ENCODE peak calls at places on chromosomes 5 and 9, in eight cellular contexts. R is brain microvascular endothelial cell, O is DMS79, D is COR-L47, Q is left lung, I is fibroblast of pulmonary artery, T is midbrain, V is HFFc6. H is an unnamed sample.

GRCh38 chr5:97534166-97534565 is 351.1 kb upstream of the RIOK2 start:
- DNase-seq in R (peak), O (no peak), D (peak), Q (no peak), I (peak), T (peak), V (peak), H (no peak)

GRCh38 chr9:78132688-78133033 is 101.0 kb upstream of the GNAQ start:
- DNase-seq in R (no peak), O (no peak), D (no peak), Q (no peak), I (no peak), T (no peak), V (no peak), H (peak)

GRCh38 chr9:35114921-35115341 is 731 bp downstream of the ATOSB start:
- DNase-seq in R (peak), O (no peak), D (no peak), Q (peak), I (peak), T (peak), V (peak), H (peak)

GRCh38 chr9:86242012-86242411 is 17.4 kb downstream of the C9orf153 start:
- DNase-seq in R (no peak), O (no peak), D (no peak), Q (no peak), I (peak), T (no peak), V (no peak), H (no peak)

GRCh38 chr9:82553654-82554366 is 509.1 kb downstream of the RASEF start:
- DNase-seq in R (no peak), O (no peak), D (no peak), Q (no peak), I (no peak), T (no peak), V (no peak), H (no peak)

GRCh38 chr9:89686134-89686533 is 81.3 kb downstream of the GADD45G start:
- DNase-seq in R (no peak), O (peak), D (peak), Q (no peak), I (no peak), T (no peak), V (no peak), H (no peak)

GRCh38 chr9:88532320-88532719 is 2.7 kb upstream of the NXNL2 start:
- DNase-seq in R (peak), O (no peak), D (no peak), Q (no peak), I (peak), T (no peak), V (no peak), H (no peak)

GRCh38 chr5:61023131-61023530 is 78.1 kb downstream of the NDUFAF2 start:
- DNase-seq in R (no peak), O (no peak), D (no peak), Q (no peak), I (peak), T (no peak), V (peak), H (no peak)

GRCh38 chr9:109264865-109265532 is 55.9 kb downstream of the EPB41L4B start:
- DNase-seq in R (no peak), O (no peak), D (peak), Q (peak), I (no peak), T (no peak), V (no peak), H (no peak)

GRCh38 chr5:155628346-155628745 is 614.8 kb downstream of the KIF4B start:
- DNase-seq in R (no peak), O (no peak), D (no peak), Q (no peak), I (no peak), T (no peak), V (no peak), H (no peak)